ENCODE peak calls at places on chromosomes 12 and 14, in ten cellular contexts. M is DND-41; Q is PC-3; Z is uterus; B is heart left ventricle; I is tibial artery; R is CD8-positive, alpha-beta T cell; Y is adrenal gland; E is psoas muscle; S is lung. A is an unnamed sample.
A peak's percentile ranks its signal among the peaks of the same experiment; 100 is the strongest.

GRCh38 chr12:48004039-48004940 is at the start of gene COL2A1:
- DNase-seq in M (no peak), Q (peak; percentile 27), Z (no peak), B (no peak), I (no peak), R (no peak), Y (peak; percentile 36), E (no peak), S (no peak), A (no peak)

GRCh38 chr12:109725321-109726105 is 11.9 kb downstream of the FAM222A start:
- DNase-seq in M (no peak), Q (no peak), Z (no peak), B (peak; percentile 28), I (no peak), R (no peak), Y (no peak), E (peak; percentile 34), S (no peak), A (no peak)

GRCh38 chr12:100608776-100609175 is 35.3 kb downstream of the GAS2L3 start:
- DNase-seq in M (no peak), Q (no peak), Z (no peak), B (no peak), I (peak; percentile 64), R (no peak), Y (peak; percentile 22), E (no peak), S (no peak), A (no peak)

GRCh38 chr14:91509083-91509877 is 830 bp downstream of the PPP4R3A start:
- DNase-seq in M (peak; percentile 49), Q (no peak), Z (peak; percentile 39), B (peak; percentile 74), I (peak; percentile 75), R (peak; percentile 30), Y (peak; percentile 61), E (peak; percentile 75), S (peak; percentile 41), A (no peak)

GRCh38 chr14:97120204-97121120 is 323.3 kb downstream of the VRK1 start:
- DNase-seq in M (peak; percentile 78), Q (peak; percentile 30), Z (no peak), B (no peak), I (no peak), R (peak; percentile 62), Y (no peak), E (no peak), S (no peak), A (no peak)

GRCh38 chr12:123043536-123044001 is 63.1 kb downstream of the ARL6IP4 start:
- DNase-seq in M (peak; percentile 74), Q (peak; percentile 92), Z (peak; percentile 84), B (peak; percentile 90), I (peak; percentile 92), R (peak; percentile 88), Y (peak; percentile 86), E (peak; percentile 93), S (peak; percentile 82), A (peak; percentile 81)

GRCh38 chr12:89411846-89412245 is 59.5 kb upstream of the DUSP6 start:
- DNase-seq in M (no peak), Q (no peak), Z (no peak), B (no peak), I (no peak), R (no peak), Y (no peak), E (no peak), S (no peak), A (no peak)

GRCh38 chr12:106303202-106303820 is 778 bp downstream of the TCP11L2 start:
- DNase-seq in M (peak; percentile 77), Q (peak; percentile 67), Z (peak; percentile 80), B (peak; percentile 95), I (peak; percentile 92), R (peak; percentile 98), Y (peak; percentile 85), E (peak; percentile 92), S (peak; percentile 85), A (peak; percentile 91)

GRCh38 chr12:130160711-130161231 is 1.5 kb upstream of the FZD10 start:
- DNase-seq in M (no peak), Q (no peak), Z (no peak), B (no peak), I (peak; percentile 56), R (no peak), Y (no peak), E (no peak), S (no peak), A (no peak)

GRCh38 chr14:94601961-94602391 is 10.2 kb upstream of the SERPINA3 start:
- DNase-seq in M (no peak), Q (peak; percentile 48), Z (peak; percentile 80), B (no peak), I (peak; percentile 88), R (no peak), Y (peak; percentile 81), E (peak; percentile 89), S (peak; percentile 44), A (peak; percentile 91)

GRCh38 chr14:88518592-88519512 is 36.0 kb downstream of the PTPN21 start:
- DNase-seq in M (no peak), Q (peak; percentile 82), Z (no peak), B (no peak), I (no peak), R (no peak), Y (no peak), E (no peak), S (no peak), A (no peak)

GRCh38 chr12:88993655-88994054 is 358.6 kb downstream of the DUSP6 start:
- DNase-seq in M (no peak), Q (peak; percentile 80), Z (no peak), B (no peak), I (no peak), R (no peak), Y (no peak), E (no peak), S (no peak), A (no peak)

GRCh38 chr14:35742448-35742847 is 66.6 kb downstream of the RALGAPA1 start:
- DNase-seq in M (no peak), Q (no peak), Z (no peak), B (no peak), I (no peak), R (no peak), Y (no peak), E (no peak), S (no peak), A (no peak)

GRCh38 chr12:15597125-15597830 is 191.9 kb downstream of the EPS8 start:
- DNase-seq in M (no peak), Q (no peak), Z (no peak), B (no peak), I (no peak), R (no peak), Y (no peak), E (no peak), S (no peak), A (no peak)

GRCh38 chr12:15601210-15601800 is 187.9 kb downstream of the EPS8 start:
- DNase-seq in M (no peak), Q (peak; percentile 91), Z (no peak), B (no peak), I (no peak), R (no peak), Y (no peak), E (no peak), S (no peak), A (no peak)

GRCh38 chr12:15602051-15602672 is 187.0 kb downstream of the EPS8 start:
- DNase-seq in M (no peak), Q (no peak), Z (no peak), B (no peak), I (no peak), R (no peak), Y (no peak), E (no peak), S (no peak), A (no peak)

GRCh38 chr12:15600223-15600935 is 188.8 kb downstream of the EPS8 start:
- DNase-seq in M (no peak), Q (peak; percentile 49), Z (no peak), B (no peak), I (no peak), R (no peak), Y (no peak), E (no peak), S (no peak), A (no peak)

GRCh38 chr12:15599266-15600037 is 189.7 kb downstream of the EPS8 start:
- DNase-seq in M (no peak), Q (peak; percentile 81), Z (peak; percentile 28), B (no peak), I (no peak), R (no peak), Y (no peak), E (no peak), S (peak; percentile 64), A (peak; percentile 61)
- H3K27ac ChIP-seq in M (no peak overlapping the region), Q (peak overlapping the region; percentile 98), Z (peak overlapping the region; percentile 65), B (no peak overlapping the region), I (peak overlapping the region; percentile 20), R (no peak overlapping the region), Y (no peak overlapping the region), E (peak overlapping the region; percentile 50), S (no peak overlapping the region), A (peak overlapping the region; percentile 48)

GRCh38 chr12:6267007-6267721 is 43.3 kb upstream of the PLEKHG6 start:
- DNase-seq in M (no peak), Q (peak; percentile 22), Z (no peak), B (peak; percentile 32), I (no peak), R (no peak), Y (no peak), E (no peak), S (peak; percentile 64), A (no peak)
- TF ChIP-seq CTCF in M (no peak), Q (peak; percentile 20), Z (no peak), B (no peak), I (no peak), R (no peak), Y (no peak), E (no peak), S (no peak), A (no peak)

DNA sequence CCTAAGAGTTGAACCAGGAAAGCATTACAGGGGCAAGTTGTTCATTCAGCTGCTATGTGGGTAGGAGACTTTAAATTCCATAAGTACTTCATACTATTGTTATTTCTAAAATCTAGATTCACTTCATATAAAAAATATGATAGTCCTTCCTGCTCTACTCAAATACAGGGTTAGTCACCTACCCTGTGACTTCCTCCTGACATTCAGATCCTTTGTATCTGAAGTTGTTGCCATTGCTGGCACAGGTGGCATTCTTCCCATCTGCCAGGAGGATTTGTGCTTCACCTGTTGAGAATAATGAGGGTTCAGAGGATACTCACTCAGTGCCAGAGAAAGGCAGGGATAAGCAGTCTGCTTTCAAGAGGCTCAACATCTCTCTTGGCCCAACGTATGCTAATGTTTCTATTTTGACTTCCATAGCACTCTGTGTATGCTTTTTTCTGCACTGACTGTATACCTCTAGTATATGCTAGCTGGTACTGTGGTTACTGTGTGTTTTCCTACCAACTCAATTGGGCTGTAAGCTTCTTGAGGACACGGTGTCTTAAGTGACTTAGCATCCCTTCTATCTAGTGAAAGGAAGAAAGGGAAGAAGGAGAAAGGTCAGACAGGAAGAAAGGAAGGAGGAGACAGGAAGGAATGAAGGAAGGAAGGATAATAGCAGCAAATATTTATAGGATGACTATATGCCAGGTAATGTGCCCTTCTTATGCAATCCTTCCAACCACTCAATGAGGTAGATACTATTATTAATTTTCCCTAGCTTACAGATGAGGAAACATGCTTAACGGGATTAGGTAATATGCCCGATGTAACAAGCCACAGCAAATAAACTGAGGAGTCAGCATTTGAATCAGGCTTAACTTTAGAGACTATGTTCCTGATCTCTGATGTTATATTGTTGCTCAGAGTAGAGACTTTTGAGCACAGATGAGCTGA is 38.5 kb upstream of the FGF6 start:
- DNase-seq in M (no peak), Q (peak; percentile 62), Z (no peak), B (no peak), I (no peak), R (no peak), Y (no peak), E (no peak), S (no peak), A (no peak)
- H3K27ac ChIP-seq in M (no peak overlapping the region), Q (peak overlapping the region; percentile 39), Z (no peak overlapping the region), B (no peak overlapping the region), I (no peak overlapping the region), R (no peak overlapping the region), Y (no peak overlapping the region), E (peak overlapping the region; percentile 78), S (no peak overlapping the region), A (no peak overlapping the region)

GRCh38 chr12:6067152-6067916 is 57.1 kb downstream of the VWF start:
- DNase-seq in M (no peak), Q (peak; percentile 75), Z (peak; percentile 37), B (no peak), I (no peak), R (no peak), Y (peak; percentile 49), E (no peak), S (no peak), A (peak; percentile 78)
- TF ChIP-seq CTCF in M (no peak), Q (peak; percentile 68), Z (peak; percentile 43), B (peak; percentile 30), I (peak; percentile 35), R (no peak), Y (peak; percentile 20), E (peak; percentile 14), S (no peak), A (no peak)

A was measured in right atrium auricular region.